ENCODE peak calls at places on chromosomes 4 and X, in four cellular contexts. D is lower leg skin, F is WTC11, G is GM10248. J is an unnamed sample.

GRCh38 chr4:86737244-86737643 is 111.9 kb downstream of the SLC10A6 start:
- DNase-seq in D (no peak), F (no peak), G (no peak), J (no peak)

GRCh38 chr4:85498068-85498733 is 23.3 kb downstream of the ARHGAP24 start:
- DNase-seq in D (peak; percentile 42), F (no peak), G (peak; percentile 49), J (no peak)

GRCh38 chr4:173793937-173794510 is 264.0 kb upstream of the HAND2 start:
- DNase-seq in D (no peak), F (no peak), G (no peak), J (no peak)

GRCh38 chr4:14111730-14112171 is 484.2 kb upstream of the BOD1L1 start:
- DNase-seq in D (no peak), F (no peak), G (no peak), J (no peak)

GRCh38 chrX:50978920-50979660 is 68.6 kb downstream of the BMP15 start:
- DNase-seq in D (no peak), F (peak; percentile 37), G (no peak), J (no peak)

GRCh38 chr4:121551881-121552280 is 144.9 kb downstream of the ANXA5 start:
- DNase-seq in D (no peak), F (no peak), G (no peak), J (no peak)

GRCh38 chr4:61401771-61402170 is 201.6 kb downstream of the ADGRL3 start:
- DNase-seq in D (no peak), F (no peak), G (no peak), J (no peak)

GRCh38 chr4:73257995-73258667 is 467 bp downstream of the ANKRD17 start:
- DNase-seq in D (peak; percentile 21), F (no peak), G (no peak), J (peak; percentile 42)

GRCh38 chrX:119041175-119041574 is 31.6 kb upstream of the CT47C1 start:
- DNase-seq in D (peak; percentile 43), F (no peak), G (no peak), J (no peak)

GRCh38 chr4:37530451-37530850 is 155.7 kb downstream of the RELL1 start:
- DNase-seq in D (no peak), F (no peak), G (no peak), J (no peak)

GRCh38 chrX:3262906-3263305 is 83.5 kb downstream of the MXRA5 start:
- DNase-seq in D (no peak), F (no peak), G (no peak), J (no peak)

GRCh38 chr4:166386491-166387367 is 513.7 kb downstream of the TLL1 start:
- DNase-seq in D (no peak), F (no peak), G (no peak), J (no peak)

GRCh38 chr4:140052050-140052449 is 101.9 kb downstream of the MAML3 start:
- DNase-seq in D (no peak), F (peak; percentile 22), G (peak; percentile 18), J (no peak)

GRCh38 chr4:144338148-144338547 is 197.6 kb upstream of the GYPA start:
- DNase-seq in D (no peak), F (no peak), G (no peak), J (no peak)

GRCh38 chrX:131741103-131741581 is 197.3 kb downstream of the OR13H1 start:
- DNase-seq in D (no peak), F (no peak), G (no peak), J (no peak)

GRCh38 chrX:19382500-19383145 is 38.9 kb downstream of the PDHA1 start:
- DNase-seq in D (no peak), F (peak; percentile 77), G (peak; percentile 60), J (peak; percentile 55)

GRCh38 chrX:47956016-47956415 is 47.8 kb downstream of the ZNF182 start:
- DNase-seq in D (no peak), F (no peak), G (no peak), J (no peak)
- TF ChIP-seq CTCF in D (no peak), F (no peak), G (no peak), J (no peak)

GRCh38 chr4:6779667-6780565 is 2.6 kb upstream of the KIAA0232 start:
- DNase-seq in D (no peak), F (no peak), G (no peak), J (no peak)

GRCh38 chr4:6775746-6776145 is 6.8 kb upstream of the KIAA0232 start:
- DNase-seq in D (no peak), F (no peak), G (no peak), J (no peak)

GRCh38 chr4:6776920-6777635 is 5.4 kb upstream of the KIAA0232 start:
- DNase-seq in D (no peak), F (no peak), G (no peak), J (no peak)

GRCh38 chr4:6778435-6778834 is 4.1 kb upstream of the KIAA0232 start:
- DNase-seq in D (no peak), F (no peak), G (no peak), J (no peak)

GRCh38 chr4:6777636-6778281 is 4.8 kb upstream of the KIAA0232 start:
- DNase-seq in D (no peak), F (no peak), G (no peak), J (no peak)
- TF ChIP-seq CTCF in D (no peak), F (no peak), G (no peak), J (no peak)

GRCh38 chr4:187999406-187999932 is 3.9 kb downstream of the ZFP42 start:
- DNase-seq in D (no peak), F (no peak), G (no peak), J (no peak)

GRCh38 chr4:187996502-187997177 is 1.1 kb downstream of the ZFP42 start:
- DNase-seq in D (no peak), F (peak; percentile 66), G (no peak), J (no peak)

GRCh38 chr4:187995322-187996207 is at the start of gene ZFP42:
- DNase-seq in D (no peak), F (peak; percentile 82), G (no peak), J (no peak)

GRCh38 chr4:187992971-187993370 is 2.6 kb upstream of the ZFP42 start:
- DNase-seq in D (no peak), F (no peak), G (no peak), J (no peak)

GRCh38 chr4:187993827-187994226 is 1.7 kb upstream of the ZFP42 start:
- DNase-seq in D (no peak), F (peak; percentile 78), G (no peak), J (no peak)
- TF ChIP-seq CTCF in D (no peak), F (peak; percentile 45), G (no peak), J (no peak)

GRCh38 chr4:83282049-83282535 is 2.5 kb downstream of the COQ2 start:
- DNase-seq in D (peak; percentile 46), F (no peak), G (peak; percentile 42), J (no peak)

GRCh38 chr4:83281326-83281725 is 3.3 kb downstream of the COQ2 start:
- DNase-seq in D (no peak), F (no peak), G (no peak), J (no peak)

GRCh38 chr4:83285022-83285387 is 407 bp upstream of the COQ2 start:
- DNase-seq in D (peak; percentile 21), F (no peak), G (peak; percentile 28), J (no peak)

DNA sequence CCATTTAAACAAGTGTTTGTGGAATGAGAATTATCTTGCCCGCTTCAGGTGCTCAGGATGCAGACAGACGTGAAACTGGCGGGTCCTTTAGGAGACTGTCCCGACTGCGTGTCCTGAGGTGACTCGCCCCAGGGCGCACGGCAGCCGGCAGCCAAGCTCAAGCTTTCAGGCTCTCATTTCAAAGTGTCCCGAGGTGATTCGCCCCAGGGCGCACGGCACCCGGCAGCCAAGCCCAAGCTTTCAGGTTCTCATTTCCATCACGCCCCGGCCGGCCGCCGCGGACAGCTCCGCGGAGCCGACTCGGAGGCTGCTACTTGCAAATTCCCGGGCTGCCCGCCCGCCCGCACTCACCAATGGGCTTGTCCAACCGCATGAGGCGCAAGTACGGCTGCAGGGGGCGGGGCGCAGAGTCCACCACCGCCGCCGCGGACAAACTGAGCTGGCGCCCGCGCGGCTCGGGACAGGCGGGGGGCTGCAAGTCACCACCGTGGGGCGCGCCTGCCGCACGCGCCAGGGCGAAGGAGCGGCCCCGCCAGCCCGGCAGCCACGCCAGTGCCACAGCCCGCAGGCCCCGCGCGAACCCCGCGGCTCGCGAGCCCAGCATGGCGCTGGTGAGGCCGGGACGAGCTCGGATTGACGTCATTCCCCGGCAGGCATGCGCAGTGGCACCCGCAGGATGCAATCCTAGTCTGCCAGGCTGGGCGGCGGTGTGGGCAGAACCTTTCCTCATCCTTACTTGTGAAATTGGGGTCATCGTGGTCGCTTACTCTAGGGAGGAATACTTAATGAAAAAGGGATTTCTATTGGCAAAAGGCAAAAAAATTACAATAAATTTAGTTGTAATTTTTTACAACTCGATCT is at the start of gene COQ2:
- DNase-seq in D (peak; percentile 93), F (peak; percentile 94), G (peak; percentile 92), J (peak; percentile 98)
- TF ChIP-seq CTCF in D (no peak), F (no peak), G (no peak), J (no peak)

GRCh38 chrX:76850851-76851250 is 423.3 kb downstream of the MAGEE1 start:
- DNase-seq in D (no peak), F (peak; percentile 9), G (no peak), J (no peak)
- TF ChIP-seq CTCF in D (no peak), F (peak; percentile 36), G (peak; percentile 11), J (no peak)

J was measured in mesothelial cell of epicardium.